ENCODE peak calls at places on chromosomes 6 and 20, in seven cellular contexts. X, K, V, H, O, G and C are unnamed samples.

GRCh38 chr6:12509060-12509459 is 207.5 kb upstream of the PHACTR1 start:
- DNase-seq in X (no peak), V (no peak), H (no peak), K (peak; percentile 19), O (no peak), G (no peak), C (no peak)

GRCh38 chr6:97394160-97394748 is 111.2 kb upstream of the MMS22L start:
- DNase-seq in K (peak; percentile 77), G (peak; percentile 45), V (peak; percentile 42), H (no peak), O (peak; percentile 75), X (peak; percentile 37), C (peak; percentile 60)

GRCh38 chr6:41645007-41645618 is 6.8 kb downstream of the MDFI start:
- DNase-seq in K (no peak), V (no peak), G (peak; percentile 24), H (no peak), X (no peak), O (no peak), C (no peak)

GRCh38 chr6:167811689-167812487 is 14.8 kb upstream of the AFDN start:
- DNase-seq in V (no peak), H (no peak), K (no peak), X (no peak), G (no peak), O (no peak), C (no peak)

GRCh38 chr20:1490643-1491042 is 577 bp downstream of the SIRPB2 start:
- DNase-seq in H (no peak), V (no peak), G (no peak), X (no peak), O (no peak), K (no peak), C (no peak)

GRCh38 chr6:130426078-130426726 is 60.4 kb downstream of the TMEM200A start:
- DNase-seq in G (no peak), X (peak; percentile 81), H (no peak), O (no peak), V (no peak), K (no peak), C (no peak)

GRCh38 chr6:158715330-158716311 is 65.8 kb downstream of the SYTL3 start:
- DNase-seq in X (no peak), H (no peak), G (no peak), V (no peak), O (no peak), K (no peak), C (no peak)

GRCh38 chr6:35495258-35496035 is 1.4 kb downstream of the TEAD3 start:
- DNase-seq in V (no peak), K (no peak), O (no peak), G (no peak), X (peak; percentile 52), H (no peak), C (no peak)

GRCh38 chr6:150102750-150103270 is 33.9 kb upstream of the ULBP3 start:
- DNase-seq in V (no peak), O (no peak), G (no peak), K (no peak), H (no peak), X (no peak), C (no peak)

GRCh38 chr6:39466664-39467063 is 144.2 kb upstream of the KCNK16 start:
- DNase-seq in G (no peak), O (no peak), K (no peak), H (no peak), V (no peak), X (no peak), C (no peak)

GRCh38 chr6:158593670-158594069 is 33.8 kb downstream of the TMEM181 start:
- DNase-seq in V (no peak), O (no peak), H (no peak), K (no peak), G (no peak), X (no peak), C (no peak)

GRCh38 chr6:39425346-39426056 is 103.0 kb upstream of the KCNK16 start:
- DNase-seq in K (peak; percentile 4), H (no peak), O (no peak), G (no peak), V (no peak), X (no peak), C (peak; percentile 43)

GRCh38 chr20:51529758-51530157 is 12.8 kb downstream of the NFATC2 start:
- DNase-seq in H (no peak), X (no peak), V (no peak), O (no peak), K (no peak), G (no peak), C (no peak)

GRCh38 chr6:75207211-75207984 is 1.5 kb upstream of the COL12A1 start:
- DNase-seq in X (peak; percentile 54), V (no peak), H (no peak), K (no peak), O (peak; percentile 28), G (peak; percentile 23), C (no peak)

GRCh38 chr6:75204959-75205775 is 686 bp downstream of the COL12A1 start:
- DNase-seq in K (peak; percentile 52), X (peak; percentile 91), G (peak; percentile 45), V (no peak), O (peak; percentile 46), H (no peak), C (peak; percentile 53)

GRCh38 chr6:75204222-75204958 is 1.5 kb downstream of the COL12A1 start:
- DNase-seq in H (no peak), V (peak; percentile 78), O (peak; percentile 90), K (peak; percentile 86), G (peak; percentile 73), X (peak; percentile 92), C (peak; percentile 84)

GRCh38 chr6:75206338-75207210 is 721 bp upstream of the COL12A1 start:
- DNase-seq in O (peak; percentile 47), H (no peak), V (no peak), K (no peak), G (peak; percentile 30), X (peak; percentile 67), C (no peak)

DNA sequence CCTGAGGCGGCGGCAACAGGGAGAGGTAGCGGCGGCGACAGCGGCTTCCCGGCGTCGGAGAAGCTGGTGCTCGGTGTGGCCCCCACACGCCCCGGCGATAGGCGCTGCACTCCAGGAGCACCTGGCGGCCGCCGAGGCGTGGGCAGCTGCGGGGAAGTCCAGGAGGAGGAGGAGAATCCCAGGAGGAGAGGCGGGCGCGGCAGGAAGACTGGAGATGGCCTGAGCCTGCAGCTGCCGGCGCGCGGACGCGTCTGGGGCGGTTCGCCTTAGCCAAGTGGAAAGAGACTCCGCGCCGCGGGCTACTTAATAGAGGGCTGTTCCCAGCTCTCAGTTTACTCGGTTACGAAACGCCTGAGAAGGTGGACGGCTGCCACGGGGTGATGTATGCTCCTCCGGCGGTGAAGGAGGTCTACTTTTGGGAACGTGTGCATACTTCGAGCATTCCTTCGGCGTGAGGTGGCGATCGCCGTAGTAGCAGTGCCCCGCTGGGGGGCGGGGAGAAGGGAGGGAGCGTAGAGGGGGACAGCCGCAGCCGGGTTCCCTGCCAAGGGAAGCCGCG is at the start of gene COL12A1:
- DNase-seq in V (peak; percentile 79), K (peak; percentile 96), O (peak; percentile 70), G (peak; percentile 73), H (no peak), X (peak; percentile 99), C (peak; percentile 90)
- TF ChIP-seq CTCF in V (peak; percentile 5), K (no peak), O (no peak), G (no peak), H (peak; percentile 16), X (no peak), C (peak; percentile 12)

GRCh38 chr6:5893295-5893694 is 113.4 kb downstream of the NRN1 start:
- DNase-seq in X (no peak), V (no peak), K (no peak), O (no peak), G (no peak), H (no peak), C (no peak)

GRCh38 chr6:5894357-5894756 is 112.4 kb downstream of the NRN1 start:
- DNase-seq in O (no peak), K (no peak), V (no peak), H (no peak), G (no peak), X (no peak), C (no peak)

GRCh38 chr6:5898102-5898501 is 108.6 kb downstream of the NRN1 start:
- DNase-seq in O (no peak), V (no peak), G (no peak), K (no peak), H (no peak), X (no peak), C (no peak)

GRCh38 chr6:5899216-5900045 is 107.3 kb downstream of the NRN1 start:
- DNase-seq in K (no peak), H (no peak), X (no peak), O (no peak), V (no peak), G (no peak), C (no peak)

GRCh38 chr6:5898563-5898962 is 108.2 kb downstream of the NRN1 start:
- DNase-seq in X (no peak), O (no peak), H (no peak), K (no peak), G (no peak), V (no peak), C (no peak)
- TF ChIP-seq CTCF in X (no peak), O (no peak), H (no peak), K (no peak), G (no peak), V (no peak), C (no peak)

GRCh38 chr6:36542041-36542440 is 5.2 kb downstream of the STK38 start:
- DNase-seq in H (no peak), V (no peak), G (no peak), K (peak; percentile 58), X (no peak), O (no peak), C (no peak)

GRCh38 chr6:36536873-36537547 is 10.3 kb downstream of the STK38 start:
- DNase-seq in G (no peak), K (peak; percentile 43), V (no peak), X (no peak), O (no peak), H (no peak), C (no peak)

GRCh38 chr6:36544228-36544627 is 3.1 kb downstream of the STK38 start:
- DNase-seq in O (no peak), K (peak; percentile 31), H (no peak), X (peak; percentile 25), V (no peak), G (no peak), C (no peak)

DNA sequence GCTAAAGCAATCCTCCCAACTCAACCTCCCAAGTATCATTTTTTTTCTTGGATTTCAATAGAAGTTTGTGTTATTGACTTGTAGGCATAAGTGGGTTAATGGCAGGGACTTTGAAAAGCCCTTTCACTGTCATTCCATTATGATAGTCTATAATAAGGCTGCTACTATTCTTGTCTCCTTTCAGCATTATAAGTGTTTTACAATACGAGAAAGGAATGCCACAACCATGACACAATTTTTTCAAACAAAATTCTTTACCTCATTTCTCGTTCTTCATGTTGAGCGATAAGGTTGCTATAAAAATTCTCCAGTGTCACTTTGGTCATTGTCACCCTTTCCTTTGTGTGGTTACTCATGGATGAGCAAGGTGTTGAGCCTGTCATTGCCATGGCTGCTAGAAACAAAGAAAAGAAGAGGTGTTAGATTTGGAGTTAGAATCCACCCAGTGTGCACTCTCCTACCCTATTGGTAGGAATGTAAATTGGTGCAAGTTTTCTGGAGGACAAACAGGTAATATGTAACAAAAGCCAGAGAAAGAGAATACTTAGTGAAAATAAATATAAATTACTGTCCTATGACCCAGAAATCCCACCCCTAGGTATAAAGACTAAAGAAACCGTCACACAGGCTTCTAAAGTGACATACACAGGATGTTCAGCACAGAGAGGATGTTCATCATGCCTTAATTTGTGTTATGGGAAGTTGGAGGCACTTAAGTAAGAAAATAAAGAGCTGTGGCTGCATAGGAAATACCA is 7.3 kb downstream of the STK38 start:
- DNase-seq in K (no peak), H (no peak), V (no peak), O (no peak), X (no peak), G (no peak), C (no peak)
- TF ChIP-seq CTCF in K (peak; percentile 10), H (no peak), V (no peak), O (no peak), X (peak; percentile 15), G (no peak), C (no peak)

GRCh38 chr6:33702345-33702977 is 9.0 kb downstream of the UQCC2 start:
- DNase-seq in V (peak; percentile 69), H (no peak), K (peak; percentile 66), X (peak; percentile 51), G (no peak), O (peak; percentile 52), C (no peak)
- TF ChIP-seq CTCF in V (peak; percentile 60), H (peak; percentile 39), K (peak; percentile 68), X (peak; percentile 66), G (peak; percentile 53), O (peak; percentile 60), C (peak; percentile 39)